ENCODE peak calls at places on chromosome 4, in six cellular contexts. C is cerebellum; F is neural progenitor cell; D is SK-N-SH; P is activated CD4-positive, alpha-beta T cell treated with anti-CD3 and anti-CD28 coated beads for 1 hour; G is AG09309. N is an unnamed sample.

GRCh38 chr4:152679414-152680281 is at the start of gene TMEM154:
- DNase-seq in C (no peak), D (peak), G (no peak), P (peak), F (peak), N (peak)

GRCh38 chr4:10281996-10282395 is 165.4 kb upstream of the WDR1 start:
- DNase-seq in D (no peak), P (no peak), G (no peak), F (no peak), C (no peak), N (no peak)

GRCh38 chr4:73947239-73947985 is 34.4 kb downstream of the PF4 start:
- DNase-seq in G (no peak), C (no peak), P (no peak), F (no peak), D (no peak), N (no peak)

GRCh38 chr4:101885574-101885973 is 95.0 kb downstream of the BANK1 start:
- DNase-seq in D (no peak), P (no peak), F (no peak), C (no peak), G (no peak), N (no peak)

GRCh38 chr4:89152972-89153371 is 41.6 kb downstream of the TIGD2 start:
- DNase-seq in D (no peak), F (peak), G (no peak), C (no peak), P (no peak), N (no peak)

GRCh38 chr4:104989363-104989762 is 157.3 kb upstream of the TET2 start:
- DNase-seq in P (no peak), F (no peak), G (no peak), D (no peak), C (no peak), N (no peak)

GRCh38 chr4:16759781-16760459 is 138.5 kb downstream of the LDB2 start:
- DNase-seq in G (no peak), D (no peak), F (no peak), P (no peak), C (no peak), N (no peak)

GRCh38 chr4:185965456-185966384 is 103.2 kb upstream of the TLR3 start:
- DNase-seq in G (no peak), F (no peak), D (no peak), C (no peak), P (no peak), N (no peak)

N was measured in retina.